ENCODE peak calls at places on chromosomes 13 and 19, in nine cellular contexts. I is tibial nerve, Q is neural progenitor cell, X is PC-3, C is mammary epithelial cell, G is left lung, H is uterus, R is cardiac muscle cell, S is right lobe of liver. T is an unnamed sample.

GRCh38 chr13:23427342-23428182 is 5.9 kb downstream of the SACS start:
- DNase-seq in R (peak), Q (no peak), S (no peak), I (no peak), G (no peak), C (peak), X (peak), H (peak), T (no peak)

GRCh38 chr13:104614746-104615145 is 1548.5 kb upstream of the SLC10A2 start:
- DNase-seq in I (no peak), G (no peak), S (no peak), H (no peak), Q (no peak), C (no peak), X (no peak), R (no peak), T (no peak)

GRCh38 chr19:55383279-55383788 is 758 bp downstream of the TMEM238 start:
- DNase-seq in G (no peak), X (no peak), R (no peak), Q (no peak), I (no peak), C (peak), S (no peak), H (no peak), T (no peak)

GRCh38 chr13:97262058-97262457 is 39.9 kb downstream of the MBNL2 start:
- DNase-seq in R (no peak), C (no peak), Q (no peak), H (no peak), I (no peak), G (no peak), X (no peak), S (no peak), T (no peak)

GRCh38 chr19:38735257-38735686 is 9.0 kb downstream of the CAPN12 start:
- DNase-seq in I (no peak), C (peak), X (peak), H (peak), G (no peak), R (no peak), S (peak), Q (peak), T (no peak)

GRCh38 chr13:46183018-46183940 is 1.3 kb upstream of the LCP1 start:
- DNase-seq in Q (no peak), H (no peak), I (no peak), X (no peak), C (no peak), G (no peak), R (no peak), S (no peak), T (no peak)

GRCh38 chr19:46974181-46974580 is 45.5 kb upstream of the NPAS1 start:
- DNase-seq in I (no peak), R (no peak), Q (no peak), C (no peak), G (no peak), X (no peak), S (no peak), H (no peak), T (no peak)

GRCh38 chr13:20721454-20722357 is 18.2 kb downstream of the IL17D start:
- DNase-seq in X (peak), R (peak), C (peak), I (peak), G (no peak), S (no peak), Q (peak), H (peak), T (no peak)

GRCh38 chr13:30154931-30155330 is 152.4 kb downstream of the KATNAL1 start:
- DNase-seq in H (no peak), C (no peak), X (no peak), I (no peak), G (no peak), S (no peak), R (no peak), Q (no peak), T (no peak)

GRCh38 chr13:39455534-39456175 is 147.3 kb downstream of the LHFPL6 start:
- DNase-seq in C (no peak), R (peak), Q (no peak), H (no peak), G (no peak), I (no peak), X (no peak), S (no peak), T (no peak)

DNA sequence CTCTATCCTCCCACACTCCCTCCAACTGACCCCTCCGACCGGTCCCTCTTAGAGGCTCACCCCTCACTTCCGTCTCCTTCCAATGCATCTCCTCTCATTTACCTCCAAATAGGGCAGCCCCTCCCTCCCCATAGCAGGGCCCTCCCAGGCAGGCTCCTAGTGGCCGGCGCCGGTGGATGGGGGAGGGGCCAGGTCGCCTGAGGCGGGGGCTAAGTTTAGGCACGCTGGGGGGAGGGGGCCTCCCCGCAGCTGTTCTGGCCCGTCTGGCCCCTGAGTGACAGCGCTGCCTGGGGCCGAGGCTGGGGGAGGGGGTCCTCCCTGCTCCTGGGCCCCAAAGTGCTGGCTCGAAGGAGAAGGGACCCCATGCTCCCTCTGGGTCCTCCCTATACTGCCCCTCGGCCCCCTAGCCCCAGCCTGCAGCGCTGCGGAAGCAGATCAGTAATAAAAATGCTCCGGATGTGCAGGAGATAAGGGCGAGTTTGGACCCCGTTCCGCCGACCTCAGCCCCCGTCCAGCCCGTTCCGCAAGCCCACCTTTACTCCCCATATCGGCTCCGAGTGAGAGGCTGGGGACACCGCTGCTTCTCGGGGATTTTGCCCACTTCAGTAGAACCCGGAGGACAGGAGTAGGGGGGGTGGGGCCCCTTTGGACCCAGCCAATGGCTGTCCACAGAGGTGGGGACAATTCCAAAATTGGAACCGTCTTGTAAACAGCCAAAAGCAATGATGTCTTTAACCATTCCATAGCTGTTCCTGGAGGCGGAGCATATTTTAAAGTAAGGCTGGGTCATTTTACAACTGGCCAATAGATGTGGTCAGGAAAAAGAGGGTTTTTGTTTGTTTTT is 4.0 kb downstream of the RTN2 start:
- DNase-seq in Q (peak), X (peak), I (no peak), S (no peak), G (peak), H (no peak), C (no peak), R (peak), T (no peak)
- H3K27ac ChIP-seq in Q (no peak), X (no peak), I (peak), S (no peak), G (no peak), H (peak), C (no peak), R (peak), T (no peak)

DNA sequence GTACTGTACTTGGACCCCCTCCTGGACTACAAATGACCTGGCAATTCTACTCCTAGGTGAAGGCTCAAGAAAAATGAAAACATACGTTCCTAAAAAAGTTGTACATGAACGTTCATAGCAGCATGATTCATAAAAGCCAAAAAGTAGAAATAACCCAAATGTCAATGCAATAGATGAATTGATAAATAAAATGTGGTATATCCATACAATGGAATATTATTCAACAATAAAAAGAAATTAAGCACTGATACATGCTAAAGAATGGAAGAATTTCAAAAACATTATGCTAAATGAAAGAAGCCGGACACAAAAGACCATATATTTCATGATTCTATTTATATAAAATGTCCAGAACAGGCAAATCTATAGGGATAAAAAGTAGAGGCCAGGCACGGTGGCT is 9.5 kb downstream of the ZNF432 start:
- DNase-seq in I (no peak), C (no peak), Q (no peak), H (no peak), S (no peak), X (no peak), R (no peak), G (no peak), T (no peak)
- H3K4me3 ChIP-seq in I (no peak), C (no peak), Q (no peak), H (no peak), S (no peak), X (no peak), R (no peak), G (no peak), T (no peak)

GRCh38 chr13:100443278-100443997 is 145.2 kb downstream of the GGACT start:
- DNase-seq in R (no peak), X (no peak), S (no peak), C (no peak), G (no peak), Q (no peak), I (no peak), H (no peak), T (no peak)

GRCh38 chr13:100443998-100444328 is 144.6 kb downstream of the GGACT start:
- DNase-seq in R (no peak), G (no peak), C (no peak), H (no peak), I (no peak), S (no peak), Q (no peak), X (no peak), T (no peak)

GRCh38 chr13:100440756-100441421 is 147.7 kb downstream of the GGACT start:
- DNase-seq in R (peak), G (no peak), I (no peak), H (no peak), Q (no peak), S (no peak), X (no peak), C (no peak), T (no peak)

GRCh38 chr13:100439247-100439955 is 149.2 kb downstream of the GGACT start:
- DNase-seq in C (no peak), X (no peak), R (no peak), I (no peak), G (no peak), Q (peak), H (no peak), S (no peak), T (no peak)

GRCh38 chr13:100442095-100442832 is 146.3 kb downstream of the GGACT start:
- DNase-seq in R (no peak), X (no peak), Q (no peak), S (no peak), H (no peak), G (no peak), C (no peak), I (no peak), T (no peak)
- TF ChIP-seq CTCF in R (no peak), X (peak), Q (no peak), S (no peak), H (no peak), G (no peak), C (no peak), I (no peak), T (no peak)

GRCh38 chr19:1862424-1863307 is 713 bp downstream of the KLF16 start:
- DNase-seq in G (peak), X (peak), I (no peak), C (no peak), R (no peak), Q (peak), S (peak), H (no peak), T (no peak)
- H3K27ac ChIP-seq in G (no peak), X (no peak), I (peak), C (peak), R (no peak), Q (no peak), S (peak), H (peak), T (no peak)

GRCh38 chr13:109779074-109779473 is 7.3 kb downstream of the IRS2 start:
- DNase-seq in S (no peak), H (no peak), C (no peak), I (no peak), X (no peak), G (no peak), R (no peak), Q (no peak), T (no peak)
- H3K4me3 ChIP-seq in S (no peak), H (no peak), C (peak), I (peak), X (peak), G (peak), R (no peak), Q (no peak), T (peak)

GRCh38 chr19:1000095-1000494 is at the start of gene GRIN3B:
- DNase-seq in Q (peak), X (peak), G (peak), H (no peak), S (no peak), I (no peak), R (peak), C (peak), T (no peak)
- TF ChIP-seq CTCF in Q (peak), X (peak), G (peak), H (peak), S (peak), I (peak), R (peak), C (peak), T (peak)

T was measured in dorsolateral prefrontal cortex.